ENCODE peak calls at places on chromosomes 4 and X, in eight cellular contexts. C is left lung, Q is breast epithelium, W is neuronal stem cell, N is OCI-LY7, I is tibial artery, M is PC-9, O is heart right ventricle. J is an unnamed sample.

GRCh38 chr4:176320340-176320975 is 692 bp downstream of the SPCS3 start:
- DNase-seq in I (peak; percentile 94), C (peak; percentile 98), Q (peak; percentile 81), W (peak; percentile 53), M (peak; percentile 41), N (peak; percentile 90), O (peak; percentile 90), J (peak; percentile 79)

GRCh38 chr4:1408418-1408817 is 2.2 kb upstream of the NKX1-1 start:
- DNase-seq in C (peak; percentile 44), Q (peak; percentile 34), M (no peak), I (no peak), O (no peak), W (no peak), N (no peak), J (peak; percentile 79)

GRCh38 chrX:40011483-40012038 is 86.2 kb downstream of the BCOR start:
- DNase-seq in C (no peak), I (no peak), W (no peak), N (no peak), M (no peak), O (no peak), Q (no peak), J (peak; percentile 30)

GRCh38 chr4:188266386-188266785 is 127.1 kb downstream of the TRIML1 start:
- DNase-seq in O (no peak), M (no peak), I (no peak), Q (no peak), C (no peak), W (no peak), N (no peak), J (no peak)

GRCh38 chr4:187006189-187006618 is 282.5 kb upstream of the FAT1 start:
- DNase-seq in W (no peak), N (no peak), I (no peak), C (no peak), O (no peak), Q (no peak), M (no peak), J (no peak)

GRCh38 chr4:20253272-20253798 is 1.6 kb downstream of the SLIT2 start:
- DNase-seq in O (peak; percentile 12), W (peak; percentile 18), I (no peak), N (no peak), Q (no peak), C (no peak), M (no peak), J (peak; percentile 46)

GRCh38 chrX:153867139-153867538 is 18.8 kb downstream of the L1CAM start:
- DNase-seq in I (no peak), Q (no peak), M (no peak), N (no peak), C (no peak), W (no peak), O (no peak), J (peak; percentile 17)

GRCh38 chrX:130393451-130394074 is 8.1 kb upstream of the GPR119 start:
- DNase-seq in W (no peak), N (peak; percentile 23), I (peak; percentile 21), M (peak; percentile 61), C (no peak), Q (peak; percentile 52), O (peak; percentile 16), J (peak; percentile 67)

GRCh38 chr4:7395635-7396034 is 39.1 kb downstream of the PSAPL1 start:
- DNase-seq in Q (peak; percentile 24), C (peak; percentile 30), O (no peak), N (no peak), M (no peak), W (no peak), I (no peak), J (no peak)

GRCh38 chrX:111168314-111168713 is 72.3 kb downstream of the PAK3 start:
- DNase-seq in Q (no peak), W (no peak), M (no peak), N (no peak), O (no peak), C (no peak), I (no peak), J (peak; percentile 4)

GRCh38 chrX:45699158-45699557 is 498.5 kb upstream of the DIPK2B start:
- DNase-seq in N (no peak), M (no peak), C (no peak), O (no peak), W (no peak), I (no peak), Q (no peak), J (no peak)

GRCh38 chrX:97401154-97401553 is 517.4 kb downstream of the RPA4 start:
- DNase-seq in O (no peak), M (no peak), Q (no peak), I (no peak), N (no peak), W (no peak), C (no peak), J (no peak)

GRCh38 chr4:40931825-40932224 is 182.1 kb downstream of the NSUN7 start:
- DNase-seq in M (no peak), C (no peak), I (no peak), W (no peak), O (no peak), N (no peak), Q (no peak), J (no peak)

GRCh38 chrX:100648601-100649417 is 4.8 kb downstream of the SRPX2 start:
- DNase-seq in W (no peak), N (no peak), Q (no peak), C (no peak), I (no peak), O (no peak), M (peak; percentile 70), J (no peak)

GRCh38 chrX:151239748-151240147 is 63.4 kb downstream of the GPR50 start:
- DNase-seq in I (no peak), M (no peak), O (no peak), C (no peak), W (peak; percentile 46), N (no peak), Q (no peak), J (peak; percentile 41)

GRCh38 chrX:14506866-14507265 is 22.5 kb upstream of the GLRA2 start:
- DNase-seq in N (no peak), C (no peak), W (no peak), I (no peak), Q (no peak), M (peak; percentile 72), O (no peak), J (no peak)

GRCh38 chrX:69024931-69025330 is 140.3 kb downstream of the PJA1 start:
- DNase-seq in C (peak; percentile 76), I (peak; percentile 79), M (no peak), Q (no peak), W (no peak), N (no peak), O (peak; percentile 77), J (peak; percentile 50)

GRCh38 chr4:8603931-8604330 is 11.4 kb downstream of the CPZ start:
- DNase-seq in Q (no peak), I (no peak), M (no peak), O (no peak), N (no peak), W (no peak), C (peak; percentile 79), J (no peak)
- H3K36me3 ChIP-seq in Q (no peaks in the 10 kb centered on the region), I (no peaks in the 10 kb centered on the region), M (no peaks in the 10 kb centered on the region), O (no peaks in the 10 kb centered on the region), N (no peaks in the 10 kb centered on the region), W (no peaks in the 10 kb centered on the region), C (no peaks in the 10 kb centered on the region), J (peaks cover 5% of the 10 kb centered on the region)

GRCh38 chr4:73600917-73601316 is 19.3 kb downstream of the RASSF6 start:
- DNase-seq in M (no peak), O (no peak), N (no peak), Q (no peak), I (no peak), C (no peak), W (no peak), J (no peak)

GRCh38 chr4:73603307-73603710 is 16.9 kb downstream of the RASSF6 start:
- DNase-seq in Q (no peak), M (no peak), I (no peak), C (no peak), N (no peak), O (no peak), W (no peak), J (no peak)

GRCh38 chr4:73596001-73596400 is 24.2 kb downstream of the RASSF6 start:
- DNase-seq in N (no peak), W (no peak), Q (no peak), M (no peak), I (no peak), C (no peak), O (no peak), J (no peak)

GRCh38 chr4:73597594-73597993 is 22.6 kb downstream of the RASSF6 start:
- DNase-seq in O (no peak), Q (no peak), I (no peak), M (no peak), C (no peak), W (no peak), N (no peak), J (no peak)

DNA sequence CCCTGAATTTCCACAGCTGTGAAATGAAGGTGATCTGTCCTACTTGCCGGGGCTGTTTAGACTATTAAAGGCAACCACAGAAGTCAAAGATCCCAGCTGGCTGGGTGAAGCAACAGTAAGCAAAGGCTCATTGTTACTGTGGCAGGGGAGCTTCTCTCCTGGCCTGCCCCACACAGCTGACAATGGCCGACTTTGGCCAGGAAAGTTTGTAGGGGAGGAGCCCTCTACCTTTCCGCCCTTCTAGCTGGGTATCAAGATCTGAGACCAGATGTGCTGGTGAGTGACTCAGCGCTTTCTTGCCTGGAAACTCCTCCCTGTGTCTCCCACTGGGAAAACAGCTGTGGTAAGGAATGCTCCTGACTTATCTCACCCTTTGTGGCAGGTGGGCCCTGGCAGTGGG is 21.1 kb downstream of the RASSF6 start:
- DNase-seq in Q (no peak), O (no peak), C (no peak), N (peak; percentile 65), I (no peak), W (no peak), M (no peak), J (peak; percentile 38)
- H3K4me3 ChIP-seq in Q (no peak overlapping the region), O (no peak overlapping the region), C (no peak overlapping the region), N (peak overlapping the region; percentile 27), I (no peak overlapping the region), W (no peak overlapping the region), M (no peak overlapping the region), J (no peak overlapping the region)

GRCh38 chr4:37476256-37476655 is 209.9 kb downstream of the RELL1 start:
- DNase-seq in Q (no peak), C (no peak), I (no peak), W (no peak), O (no peak), M (no peak), N (no peak), J (no peak)

GRCh38 chr4:37478151-37478550 is 208.0 kb downstream of the RELL1 start:
- DNase-seq in O (no peak), I (no peak), C (no peak), W (no peak), M (no peak), N (no peak), Q (no peak), J (no peak)

GRCh38 chr4:37477126-37477525 is 209.1 kb downstream of the RELL1 start:
- DNase-seq in C (no peak), Q (no peak), W (no peak), M (peak; percentile 48), O (no peak), N (no peak), I (no peak), J (no peak)

GRCh38 chr4:37475776-37476175 is 210.4 kb downstream of the RELL1 start:
- DNase-seq in C (no peak), I (no peak), W (no peak), N (no peak), Q (no peak), O (no peak), M (no peak), J (no peak)

GRCh38 chr4:37476691-37477090 is 209.5 kb downstream of the RELL1 start:
- DNase-seq in W (no peak), C (no peak), M (no peak), Q (no peak), I (no peak), N (no peak), O (no peak), J (no peak)
- H3K36me3 ChIP-seq in W (no peaks in the 10 kb centered on the region), C (no peaks in the 10 kb centered on the region), M (no peaks in the 10 kb centered on the region), Q (no peaks in the 10 kb centered on the region), I (no peaks in the 10 kb centered on the region), N (no peaks in the 10 kb centered on the region), O (no peaks in the 10 kb centered on the region), J (no peaks in the 10 kb centered on the region)

GRCh38 chrX:112477653-112478052 is 202.1 kb downstream of the LHFPL1 start:
- DNase-seq in Q (no peak), C (no peak), W (no peak), I (no peak), O (no peak), M (no peak), N (no peak), J (no peak)
- H3K4me3 ChIP-seq in Q (no peak overlapping the region), C (no peak overlapping the region), W (no peak overlapping the region), I (no peak overlapping the region), O (no peak overlapping the region), M (no peak overlapping the region), N (no peak overlapping the region), J (no peak overlapping the region)

J was measured in H7.